ENCODE peak calls at places on chromosomes 3 and 15, in four cellular contexts. One of them, this sample, is unnamed.

GRCh38 chr3:129897026-129897425 is 3.5 kb upstream of the TMCC1 start:
- DNase-seq in osteocyte: no peak
- DNase-seq in WTC11: no peak
- DNase-seq in A549: no peak
- DNase-seq in this sample: no peak

GRCh38 chr3:24160424-24160823 is 215.3 kb downstream of the NR1D2 start:
- DNase-seq in WTC11: peak
- DNase-seq in A549: no peak
- DNase-seq in osteocyte: no peak
- DNase-seq in this sample: no peak

GRCh38 chr3:94937980-94938379 is 875.1 kb downstream of the NSUN3 start:
- DNase-seq in WTC11: no peak
- DNase-seq in osteocyte: no peak
- DNase-seq in A549: no peak
- DNase-seq in this sample: no peak

GRCh38 chr15:49815937-49816336 is 195.1 kb downstream of the DTWD1 start:
- DNase-seq in A549: no peak
- DNase-seq in WTC11: no peak
- DNase-seq in osteocyte: no peak
- DNase-seq in this sample: no peak

GRCh38 chr3:189701934-189702693 is 70.9 kb downstream of the TP63 start:
- DNase-seq in osteocyte: no peak
- DNase-seq in WTC11: no peak
- DNase-seq in A549: no peak
- DNase-seq in this sample: no peak

GRCh38 chr3:48851407-48851806 is 3.7 kb upstream of the PRKAR2A start:
- DNase-seq in WTC11: no peak
- DNase-seq in A549: no peak
- DNase-seq in osteocyte: no peak
- DNase-seq in this sample: no peak

GRCh38 chr15:65985387-65985786 is 116.1 kb downstream of the RAB11A start:
- DNase-seq in osteocyte: no peak
- DNase-seq in A549: no peak
- DNase-seq in WTC11: no peak
- DNase-seq in this sample: no peak

GRCh38 chr15:67570875-67571642 is 28.6 kb downstream of the MAP2K5 start:
- DNase-seq in osteocyte: no peak
- DNase-seq in A549: no peak
- DNase-seq in WTC11: no peak
- DNase-seq in this sample: no peak

GRCh38 chr3:81923038-81923437 is 161.6 kb upstream of the GBE1 start:
- DNase-seq in osteocyte: no peak
- DNase-seq in A549: no peak
- DNase-seq in WTC11: no peak
- DNase-seq in this sample: no peak

GRCh38 chr3:72673011-72673771 is 175.1 kb downstream of the SHQ1 start:
- DNase-seq in osteocyte: no peak
- DNase-seq in WTC11: no peak
- DNase-seq in A549: no peak
- DNase-seq in this sample: peak

GRCh38 chr3:139062915-139063314 is 18.2 kb upstream of the PRR23C start:
- DNase-seq in WTC11: no peak
- DNase-seq in osteocyte: no peak
- DNase-seq in A549: no peak
- DNase-seq in this sample: no peak

GRCh38 chr3:172987268-172987667 is 153.8 kb downstream of the SPATA16 start:
- DNase-seq in osteocyte: no peak
- DNase-seq in WTC11: peak
- DNase-seq in A549: no peak
- DNase-seq in this sample: no peak

GRCh38 chr3:13120928-13121552 is 47.8 kb upstream of the IQSEC1 start:
- DNase-seq in A549: no peak
- DNase-seq in osteocyte: no peak
- DNase-seq in WTC11: no peak
- DNase-seq in this sample: no peak

GRCh38 chr15:76155742-76156141 is 96.0 kb downstream of the TMEM266 start:
- DNase-seq in osteocyte: no peak
- DNase-seq in WTC11: no peak
- DNase-seq in A549: no peak
- DNase-seq in this sample: no peak

GRCh38 chr3:151379083-151379734 is 5.3 kb downstream of the P2RY12 start:
- DNase-seq in WTC11: peak
- DNase-seq in osteocyte: no peak
- DNase-seq in A549: peak
- DNase-seq in this sample: no peak

GRCh38 chr3:173770011-173770410 is 372.5 kb downstream of the NLGN1 start:
- DNase-seq in osteocyte: no peak
- DNase-seq in WTC11: no peak
- DNase-seq in A549: no peak
- DNase-seq in this sample: no peak

GRCh38 chr3:159882784-159883779 is 105.6 kb upstream of the IL12A start:
- DNase-seq in osteocyte: no peak
- DNase-seq in A549: no peak
- DNase-seq in WTC11: no peak
- DNase-seq in this sample: no peak

GRCh38 chr15:99732711-99733267 is 448 bp downstream of the LYSMD4 start:
- DNase-seq in osteocyte: no peak
- DNase-seq in A549: no peak
- DNase-seq in WTC11: no peak
- DNase-seq in this sample: no peak

GRCh38 chr3:172709776-172710708 is 825 bp downstream of the NCEH1 start:
- DNase-seq in osteocyte: no peak
- DNase-seq in WTC11: peak
- DNase-seq in A549: no peak
- DNase-seq in this sample: no peak

GRCh38 chr15:72207576-72208085 is 10.0 kb upstream of the GRAMD2A start:
- DNase-seq in osteocyte: no peak
- DNase-seq in WTC11: no peak
- DNase-seq in A549: no peak
- DNase-seq in this sample: no peak

GRCh38 chr3:135869439-135870105 is 96.0 kb upstream of the PPP2R3A start:
- DNase-seq in A549: no peak
- DNase-seq in WTC11: no peak
- DNase-seq in osteocyte: no peak
- DNase-seq in this sample: no peak

GRCh38 chr3:42102569-42102968 is 11.4 kb downstream of the TRAK1 start:
- DNase-seq in WTC11: no peak
- DNase-seq in A549: no peak
- DNase-seq in osteocyte: no peak
- DNase-seq in this sample: no peak

GRCh38 chr3:71089271-71089670 is 494.3 kb downstream of the FOXP1 start:
- DNase-seq in WTC11: no peak
- DNase-seq in osteocyte: no peak
- DNase-seq in A549: no peak
- DNase-seq in this sample: no peak

GRCh38 chr3:71087109-71088018 is 496.2 kb downstream of the FOXP1 start:
- DNase-seq in A549: no peak
- DNase-seq in osteocyte: no peak
- DNase-seq in WTC11: no peak
- DNase-seq in this sample: peak

GRCh38 chr3:71090207-71090606 is 493.3 kb downstream of the FOXP1 start:
- DNase-seq in A549: no peak
- DNase-seq in WTC11: no peak
- DNase-seq in osteocyte: no peak
- DNase-seq in this sample: peak

GRCh38 chr3:71088019-71088711 is 495.4 kb downstream of the FOXP1 start:
- DNase-seq in A549: no peak
- DNase-seq in WTC11: no peak
- DNase-seq in osteocyte: no peak
- DNase-seq in this sample: no peak

DNA sequence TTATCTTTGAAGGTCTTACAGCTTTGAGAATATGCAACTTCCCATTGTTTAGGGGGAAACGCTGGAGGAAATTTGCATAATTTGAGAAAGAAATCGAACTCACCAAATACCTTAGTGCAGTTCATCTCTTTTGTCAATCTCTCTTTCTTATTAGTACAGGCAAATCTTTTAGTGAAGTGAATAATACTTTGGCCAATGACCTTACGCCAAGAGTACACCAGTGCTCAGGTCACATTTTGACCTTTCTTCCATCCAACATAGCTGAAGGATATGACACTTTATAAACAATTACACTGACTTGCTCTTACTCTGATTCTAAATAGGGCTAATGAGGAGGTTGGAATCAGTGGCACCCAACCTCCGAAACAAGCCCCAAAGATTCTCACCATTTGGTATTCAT is 494.8 kb downstream of the FOXP1 start:
- DNase-seq in WTC11: no peak
- DNase-seq in A549: no peak
- DNase-seq in osteocyte: no peak
- DNase-seq in this sample: no peak
- TF ChIP-seq CTCF in WTC11: no peak
- TF ChIP-seq CTCF in A549: no peak
- TF ChIP-seq CTCF in osteocyte: no peak
- TF ChIP-seq CTCF in this sample: no peak

DNA sequence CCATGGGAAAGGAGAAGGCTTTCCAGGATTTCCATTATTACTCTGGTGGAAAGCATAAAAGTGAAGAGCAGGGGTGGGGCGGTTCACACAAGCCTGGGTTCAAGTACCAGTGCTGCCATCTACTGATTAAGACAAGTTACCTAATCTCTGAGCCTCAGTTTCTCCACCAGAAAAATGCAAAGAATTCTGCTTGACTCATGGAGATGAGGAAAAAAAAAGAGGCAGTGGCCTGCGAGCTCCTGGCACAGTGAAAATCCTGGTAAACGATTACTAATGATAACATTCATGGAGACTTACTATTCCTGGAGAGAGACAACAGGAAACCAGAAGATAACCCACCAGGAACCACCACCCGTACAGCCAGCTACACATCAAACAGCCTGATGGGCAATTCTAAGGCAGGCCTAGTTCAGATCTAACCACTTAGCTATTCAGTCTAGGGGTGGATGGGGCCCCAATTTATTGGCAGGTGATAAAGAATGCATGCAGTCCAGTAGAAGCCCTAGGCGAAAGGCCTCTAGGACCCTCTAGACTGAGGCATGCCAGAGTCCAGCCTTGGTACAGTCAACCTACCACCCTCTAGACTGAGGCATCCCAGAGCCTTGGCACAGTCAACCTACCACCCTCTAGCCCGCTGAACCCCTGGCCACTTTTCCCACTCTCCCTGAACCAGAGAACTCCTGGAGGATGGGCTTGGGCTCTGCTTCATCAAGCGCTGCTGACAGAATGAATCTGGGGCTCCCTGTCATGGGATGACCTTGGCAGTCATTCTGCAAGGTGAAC is 2.5 kb downstream of the AMOTL2 start:
- DNase-seq in osteocyte: no peak
- DNase-seq in WTC11: no peak
- DNase-seq in A549: no peak
- DNase-seq in this sample: no peak
- TF ChIP-seq CTCF in osteocyte: peak
- TF ChIP-seq CTCF in WTC11: no peak
- TF ChIP-seq CTCF in A549: peak
- TF ChIP-seq CTCF in this sample: no peak

GRCh38 chr15:25852696-25853524 is 10.2 kb downstream of the ATP10A start:
- DNase-seq in A549: no peak
- DNase-seq in WTC11: no peak
- DNase-seq in osteocyte: no peak
- DNase-seq in this sample: no peak
- TF ChIP-seq CTCF in A549: no peak
- TF ChIP-seq CTCF in WTC11: no peak
- TF ChIP-seq CTCF in osteocyte: no peak
- TF ChIP-seq CTCF in this sample: no peak

GRCh38 chr3:180325533-180325932 is 276.4 kb upstream of the TTC14 start:
- DNase-seq in WTC11: no peak
- DNase-seq in osteocyte: no peak
- DNase-seq in A549: no peak
- DNase-seq in this sample: no peak

GRCh38 chr3:180322829-180323228 is 279.1 kb upstream of the TTC14 start:
- DNase-seq in WTC11: no peak
- DNase-seq in osteocyte: no peak
- DNase-seq in A549: no peak
- DNase-seq in this sample: no peak

GRCh38 chr3:180324791-180325190 is 277.2 kb upstream of the TTC14 start:
- DNase-seq in osteocyte: no peak
- DNase-seq in WTC11: no peak
- DNase-seq in A549: no peak
- DNase-seq in this sample: no peak

GRCh38 chr3:180329187-180329586 is 272.8 kb upstream of the TTC14 start:
- DNase-seq in WTC11: no peak
- DNase-seq in A549: no peak
- DNase-seq in osteocyte: no peak
- DNase-seq in this sample: peak

DNA sequence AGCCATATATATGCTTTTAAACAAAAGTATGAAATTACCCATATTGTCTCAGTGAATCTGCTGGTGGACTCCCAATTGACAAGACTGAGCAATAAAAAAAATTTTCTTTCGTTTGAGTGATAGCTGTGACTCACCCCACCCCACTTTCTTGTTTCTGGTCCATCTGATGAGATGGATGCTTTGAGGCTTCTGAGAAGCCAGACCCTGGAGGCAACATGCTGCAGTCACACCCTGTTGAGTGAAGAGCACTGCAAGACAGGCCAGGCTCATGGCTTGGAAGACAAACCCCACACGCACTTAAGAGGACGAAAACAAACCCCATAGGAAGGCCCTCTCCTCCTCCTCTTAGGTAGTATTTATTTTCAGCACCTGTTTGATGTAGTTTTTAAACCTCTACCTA is 276.0 kb upstream of the TTC14 start:
- DNase-seq in WTC11: no peak
- DNase-seq in osteocyte: no peak
- DNase-seq in A549: no peak
- DNase-seq in this sample: no peak
- TF ChIP-seq CTCF in WTC11: no peak
- TF ChIP-seq CTCF in osteocyte: no peak
- TF ChIP-seq CTCF in A549: no peak
- TF ChIP-seq CTCF in this sample: no peak

DNA sequence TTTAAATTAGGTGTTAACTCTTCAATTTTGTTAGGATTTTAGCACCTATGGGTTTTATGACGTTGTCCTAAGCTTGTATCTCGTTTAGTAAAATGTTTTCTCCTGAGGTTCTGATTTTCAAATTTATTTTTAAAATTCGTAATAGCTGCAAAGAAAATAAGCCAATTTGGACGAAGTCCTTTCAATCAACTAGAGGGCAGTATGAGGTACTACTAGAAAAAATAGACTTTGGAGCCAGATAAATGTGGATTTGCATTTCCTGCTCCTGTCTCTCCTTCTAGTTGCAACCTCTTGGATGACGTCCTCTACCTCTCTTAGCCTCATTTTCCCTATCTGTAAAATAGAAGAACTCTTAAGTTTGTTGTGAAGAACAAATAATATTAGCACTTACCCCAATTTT is 81.1 kb downstream of the SLTM start:
- DNase-seq in WTC11: no peak
- DNase-seq in osteocyte: no peak
- DNase-seq in A549: no peak
- DNase-seq in this sample: no peak
- TF ChIP-seq CTCF in WTC11: no peak
- TF ChIP-seq CTCF in osteocyte: no peak
- TF ChIP-seq CTCF in A549: peak
- TF ChIP-seq CTCF in this sample: no peak

This sample was measured in GM13977.